ENCODE peak calls at places on chromosomes 16 and 17, in seven cellular contexts. F, X, R, H, A, S and O are unnamed samples.

GRCh38 chr16:85781685-85782370 is 17.5 kb downstream of the EMC8 start:
- DNase-seq in F (no peak), X (no peak), R (no peak), H (no peak), A (no peak), S (no peak), O (no peak)

GRCh38 chr16:54241525-54241924 is 45.1 kb downstream of the IRX3 start:
- DNase-seq in F (no peak), X (no peak), R (no peak), H (no peak), A (no peak), S (no peak), O (no peak)

GRCh38 chr16:9680021-9680655 is 502.1 kb downstream of the GRIN2A start:
- DNase-seq in F (no peak), X (no peak), R (no peak), H (no peak), A (no peak), S (no peak), O (no peak)

GRCh38 chr17:43665387-43666101 is 3.8 kb upstream of the MEOX1 start:
- DNase-seq in F (peak), X (no peak), R (no peak), H (no peak), A (no peak), S (no peak), O (no peak)

GRCh38 chr17:61325382-61326073 is 74.1 kb upstream of the TBX2 start:
- DNase-seq in F (no peak), X (peak), R (no peak), H (peak), A (no peak), S (no peak), O (no peak)

GRCh38 chr17:51487947-51488346 is 227.6 kb downstream of the UTP18 start:
- DNase-seq in F (no peak), X (no peak), R (no peak), H (no peak), A (no peak), S (no peak), O (no peak)

GRCh38 chr16:86029131-86029741 is 130.3 kb downstream of the IRF8 start:
- DNase-seq in F (no peak), X (peak), R (no peak), H (no peak), A (no peak), S (no peak), O (no peak)

GRCh38 chr17:44362964-44363612 is 565 bp downstream of the FAM171A2 start:
- DNase-seq in F (no peak), X (peak), R (no peak), H (peak), A (no peak), S (no peak), O (no peak)

GRCh38 chr16:30458561-30459394 is 13.1 kb upstream of the SEPHS2 start:
- DNase-seq in F (no peak), X (no peak), R (no peak), H (no peak), A (no peak), S (peak), O (no peak)

GRCh38 chr16:72848759-72849664 is 198.9 kb downstream of the ZFHX3 start:
- DNase-seq in F (peak), X (peak), R (peak), H (no peak), A (peak), S (no peak), O (no peak)

GRCh38 chr16:76985362-76985761 is 205.6 kb upstream of the MON1B start:
- DNase-seq in F (no peak), X (no peak), R (no peak), H (no peak), A (no peak), S (no peak), O (no peak)

GRCh38 chr16:14529010-14529669 is 100.9 kb downstream of the PARN start:
- DNase-seq in F (peak), X (peak), R (peak), H (peak), A (peak), S (peak), O (peak)

GRCh38 chr17:39607851-39608130 is at the start of gene NEUROD2:
- DNase-seq in F (no peak), X (no peak), R (peak), H (no peak), A (no peak), S (no peak), O (no peak)

GRCh38 chr17:43402078-43402477 is 3.3 kb downstream of the ARL4D start:
- DNase-seq in F (no peak), X (no peak), R (no peak), H (no peak), A (no peak), S (no peak), O (no peak)

GRCh38 chr17:71917715-71918114 is 203.1 kb upstream of the SOX9 start:
- DNase-seq in F (no peak), X (no peak), R (no peak), H (no peak), A (no peak), S (no peak), O (no peak)

GRCh38 chr17:76444518-76445311 is 8.2 kb downstream of the UBE2O start:
- DNase-seq in F (no peak), X (peak), R (no peak), H (no peak), A (no peak), S (no peak), O (no peak)

GRCh38 chr17:72388765-72389473 is 268.1 kb downstream of the SOX9 start:
- DNase-seq in F (peak), X (no peak), R (peak), H (no peak), A (peak), S (no peak), O (no peak)

GRCh38 chr16:88772871-88773811 is 11.9 kb downstream of the PIEZO1 start:
- DNase-seq in F (peak), X (peak), R (no peak), H (no peak), A (peak), S (no peak), O (peak)

GRCh38 chr16:58815188-58815888 is 81.2 kb upstream of the GOT2 start:
- DNase-seq in F (no peak), X (no peak), R (no peak), H (no peak), A (peak), S (no peak), O (no peak)

GRCh38 chr16:3716831-3717234 is 491 bp downstream of the TRAP1 start:
- DNase-seq in F (no peak), X (peak), R (peak), H (peak), A (no peak), S (no peak), O (peak)

GRCh38 chr17:22511431-22511830 is 819.1 kb downstream of the KCNJ18 start:
- DNase-seq in F (no peak), X (no peak), R (no peak), H (no peak), A (no peak), S (no peak), O (no peak)

GRCh38 chr16:7284780-7285179 is 47.9 kb upstream of the RBFOX1 start:
- DNase-seq in F (no peak), X (no peak), R (no peak), H (no peak), A (no peak), S (no peak), O (no peak)

GRCh38 chr17:78541488-78542237 is 35.5 kb downstream of the DNAH17 start:
- DNase-seq in F (peak), X (no peak), R (no peak), H (peak), A (no peak), S (no peak), O (no peak)

GRCh38 chr17:81021531-81022370 is 13.2 kb upstream of the BAIAP2 start:
- DNase-seq in F (no peak), X (no peak), R (no peak), H (no peak), A (no peak), S (no peak), O (no peak)

GRCh38 chr16:66382171-66382965 is 15.9 kb downstream of the CDH5 start:
- DNase-seq in F (peak), X (peak), R (no peak), H (no peak), A (peak), S (no peak), O (peak)

GRCh38 chr17:6422654-6423241 is 12.2 kb downstream of the AIPL1 start:
- DNase-seq in F (no peak), X (no peak), R (no peak), H (no peak), A (no peak), S (no peak), O (no peak)

GRCh38 chr16:17362191-17362590 is 108.6 kb downstream of the XYLT1 start:
- DNase-seq in F (no peak), X (no peak), R (peak), H (no peak), A (no peak), S (no peak), O (no peak)

GRCh38 chr17:31068291-31068690 is 26.5 kb upstream of the NF1 start:
- DNase-seq in F (peak), X (peak), R (no peak), H (peak), A (peak), S (peak), O (peak)

GRCh38 chr16:53565300-53565699 is 62.3 kb upstream of the AKTIP start:
- DNase-seq in F (no peak), X (peak), R (no peak), H (no peak), A (no peak), S (no peak), O (peak)

GRCh38 chr17:81515530-81516041 is 3.0 kb upstream of the ACTG1 start:
- DNase-seq in F (no peak), X (no peak), R (no peak), H (no peak), A (no peak), S (no peak), O (no peak)

GRCh38 chr17:39014044-39014794 is 47.0 kb upstream of the FBXO47 start:
- DNase-seq in F (no peak), X (peak), R (no peak), H (no peak), A (no peak), S (no peak), O (no peak)

GRCh38 chr17:65547253-65547670 is 14.2 kb downstream of the AXIN2 start:
- DNase-seq in F (no peak), X (no peak), R (no peak), H (no peak), A (no peak), S (no peak), O (no peak)

GRCh38 chr17:36949461-36949927 is 740 bp downstream of the AATF start:
- DNase-seq in F (no peak), X (no peak), R (no peak), H (peak), A (peak), S (no peak), O (no peak)

GRCh38 chr17:17561408-17562144 is 29.9 kb downstream of the PEMT start:
- DNase-seq in F (no peak), X (no peak), R (no peak), H (no peak), A (no peak), S (no peak), O (no peak)

GRCh38 chr16:57735755-57736418 is at the start of gene KATNB1:
- DNase-seq in F (no peak), X (peak), R (no peak), H (peak), A (no peak), S (no peak), O (no peak)